ENCODE peak calls at places on chromosomes 12 and 14, in four cellular contexts. G is sigmoid colon; J is pancreas; L is CD8-positive, alpha-beta T cell. U is an unnamed sample. For H3K4me1, the result is how much of the 10 kb centered on the place peaks cover.

GRCh38 chr14:57413849-57414248 is 23.5 kb downstream of the NAA30 start:
- DNase-seq in G (no peak), J (no peak), L (no peak), U (no peak)

GRCh38 chr12:15863984-15864383 is 18.2 kb upstream of the STRAP start:
- DNase-seq in G (no peak), J (no peak), L (no peak), U (no peak)

GRCh38 chr12:85755760-85756159 is 80.4 kb downstream of the RASSF9 start:
- DNase-seq in G (no peak), J (no peak), L (no peak), U (no peak)

GRCh38 chr14:66315548-66315947 is 170.6 kb upstream of the CCDC196 start:
- DNase-seq in G (no peak), J (no peak), L (no peak), U (no peak)

GRCh38 chr12:93315385-93315906 is 62.3 kb upstream of the NUDT4 start:
- DNase-seq in G (no peak), J (no peak), L (no peak), U (no peak)

GRCh38 chr12:97530237-97530636 is 67.6 kb downstream of the RMST start:
- DNase-seq in G (no peak), J (no peak), L (no peak), U (no peak)

GRCh38 chr12:108495054-108495453 is 20.0 kb upstream of the FICD start:
- DNase-seq in G (no peak), J (no peak), L (no peak), U (no peak)

GRCh38 chr12:40248034-40248433 is 23.2 kb downstream of the LRRK2 start:
- DNase-seq in G (no peak), J (no peak), L (no peak), U (no peak)

GRCh38 chr12:122834229-122834920 is 882 bp upstream of the HIP1R start:
- DNase-seq in G (no peak), J (no peak), L (no peak), U (no peak)

GRCh38 chr12:92134638-92135274 is 10.9 kb downstream of the BTG1 start:
- DNase-seq in G (no peak), J (no peak), L (no peak), U (no peak)

GRCh38 chr14:20970983-20971704 is 15.9 kb downstream of the RNASE2 start:
- DNase-seq in G (peak), J (peak), L (peak), U (peak)
- H3K27ac ChIP-seq in G (peak), J (peak), L (no peak), U (peak)

DNA sequence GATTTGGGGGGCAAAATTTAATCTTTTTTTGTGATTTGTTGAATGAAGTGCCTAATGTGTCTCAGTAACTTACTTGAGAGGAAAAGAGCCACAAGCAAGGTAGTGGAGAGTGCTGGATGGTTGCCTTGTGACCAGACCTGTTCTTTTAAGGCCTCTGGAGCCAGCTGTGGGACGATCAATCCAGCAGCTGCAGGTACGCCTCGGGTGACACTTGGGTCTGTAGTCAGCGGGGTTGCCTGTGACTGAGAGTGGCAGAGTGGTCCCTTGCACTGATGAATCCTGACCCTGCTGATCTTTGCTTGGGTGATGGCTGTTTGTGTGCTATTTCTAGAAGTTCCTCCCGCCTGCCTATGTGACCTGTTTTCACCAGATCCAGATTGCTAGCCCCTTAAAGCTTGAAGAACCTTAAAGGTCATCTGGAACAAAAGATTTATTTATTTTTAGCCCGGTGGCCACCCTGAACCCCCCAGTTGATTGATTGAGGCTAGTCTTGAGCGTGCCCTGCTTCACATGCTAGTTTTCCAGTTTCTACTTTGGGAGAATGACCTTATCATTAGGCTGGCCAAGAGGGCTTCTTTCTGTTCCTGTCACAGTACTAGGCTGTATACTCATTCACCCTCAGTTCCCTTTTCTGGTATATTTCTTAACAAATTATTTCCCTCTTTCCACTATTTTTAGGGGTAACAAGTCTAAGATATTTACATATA is 23.2 kb downstream of the PRKCH start:
- DNase-seq in G (no peak), J (no peak), L (no peak), U (no peak)
- H3K4me1 ChIP-seq in G (under half), J (under half), L (half or more), U (under half)

DNA sequence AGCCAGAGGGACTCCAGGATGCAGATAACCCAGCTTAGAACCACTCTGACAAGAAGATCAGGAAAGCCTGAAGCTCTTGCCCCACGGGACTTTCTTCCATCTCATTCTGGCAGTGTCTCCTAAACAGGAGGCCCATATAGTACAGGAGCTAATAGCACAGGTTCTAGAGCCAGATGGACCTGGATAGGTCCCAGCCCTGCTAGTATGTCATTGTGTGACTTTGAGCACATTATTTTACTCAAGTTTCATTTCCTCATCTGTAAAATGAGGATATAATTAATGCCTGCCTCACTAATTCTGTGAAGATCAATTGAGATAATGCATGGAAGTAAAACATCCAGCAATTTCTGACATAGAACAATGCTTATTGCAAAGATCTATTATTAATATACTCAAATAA is 66.5 kb upstream of the GZMB start:
- DNase-seq in G (no peak), J (no peak), L (no peak), U (no peak)
- H3K27ac ChIP-seq in G (no peak), J (no peak), L (no peak), U (no peak)

GRCh38 chr12:27624586-27624985 is 71.7 kb upstream of the REP15 start:
- DNase-seq in G (no peak), J (no peak), L (no peak), U (no peak)
- H3K4me1 ChIP-seq in G (under half), J (under half), L (under half), U (under half)

GRCh38 chr12:1666685-1667162 is 24.1 kb upstream of the ADIPOR2 start:
- DNase-seq in G (no peak), J (no peak), L (no peak), U (no peak)
- H3K27ac ChIP-seq in G (peak), J (peak), L (no peak), U (peak)

GRCh38 chr14:89388853-89389252 is 28.2 kb downstream of the FOXN3 start:
- DNase-seq in G (peak), J (no peak), L (no peak), U (no peak)
- H3K4me1 ChIP-seq in G (half or more), J (under half), L (under half), U (under half)

GRCh38 chr12:115687094-115687493 is 590.4 kb downstream of the MED13L start:
- DNase-seq in G (no peak), J (no peak), L (no peak), U (no peak)
- H3K27ac ChIP-seq in G (no peak), J (no peak), L (no peak), U (no peak)

GRCh38 chr12:2300168-2300567 is 247.4 kb downstream of the CACNA1C start:
- DNase-seq in G (peak), J (no peak), L (no peak), U (no peak)
- H3K4me1 ChIP-seq in G (half or more), J (under half), L (under half), U (under half)